ENCODE peak calls at places on chromosomes 11 and 22, in six cellular contexts. M is A549, E is HCT116, P is K562, L is GM12878, K is HepG2. Z is an unnamed sample.

GRCh38 chr11:76653674-76654309 is 16.8 kb downstream of the LRRC32 start:
- DNase-seq in K (no peak), E (no peak), L (no peak), M (no peak), P (no peak), Z (no peak)

GRCh38 chr11:45108070-45109064 is 38.1 kb upstream of the PRDM11 start:
- DNase-seq in P (no peak), L (no peak), K (no peak), M (no peak), E (no peak), Z (no peak)

GRCh38 chr11:64960719-64961118 is 11.2 kb downstream of the MAJIN start:
- DNase-seq in K (peak; percentile 9), E (no peak), M (no peak), L (no peak), P (peak; percentile 30), Z (peak; percentile 54)

GRCh38 chr11:44018127-44018521 is 29.7 kb upstream of the ACCSL start:
- DNase-seq in P (no peak), E (no peak), L (no peak), K (no peak), M (no peak), Z (no peak)

GRCh38 chr22:24429411-24430365 is 2.3 kb downstream of the ADORA2A start:
- DNase-seq in L (no peak), M (no peak), P (no peak), E (no peak), K (no peak), Z (peak; percentile 68)

GRCh38 chr11:118060879-118061278 is 16.0 kb upstream of the TMPRSS4 start:
- DNase-seq in E (no peak), L (no peak), P (peak; percentile 62), M (no peak), K (no peak), Z (no peak)

GRCh38 chr22:43308451-43309235 is 34.5 kb downstream of the SCUBE1 start:
- DNase-seq in L (no peak), M (no peak), K (no peak), E (no peak), P (no peak), Z (no peak)

GRCh38 chr11:126519653-126520573 is 164.4 kb downstream of the ST3GAL4 start:
- DNase-seq in L (no peak), K (no peak), M (no peak), E (no peak), P (no peak), Z (peak; percentile 53)

GRCh38 chr11:111429066-111429506 is 50.0 kb upstream of the POU2AF1 start:
- DNase-seq in M (no peak), K (peak; percentile 64), E (peak; percentile 39), P (peak; percentile 68), L (no peak), Z (peak; percentile 42)
- TF ChIP-seq REST in M (no peak), K (no peak), E (no peak), P (no peak), L (no peak), Z (no peak)

GRCh38 chr11:115926601-115927000 is 422.4 kb upstream of the CADM1 start:
- DNase-seq in E (no peak), K (no peak), L (no peak), M (no peak), P (no peak), Z (no peak)

GRCh38 chr11:115925568-115925904 is 421.3 kb upstream of the CADM1 start:
- DNase-seq in K (no peak), E (no peak), L (no peak), P (no peak), M (no peak), Z (no peak)

GRCh38 chr11:115927823-115928329 is 423.7 kb upstream of the CADM1 start:
- DNase-seq in E (no peak), L (peak; percentile 87), K (no peak), P (no peak), M (no peak), Z (no peak)

GRCh38 chr11:115926090-115926489 is 421.9 kb upstream of the CADM1 start:
- DNase-seq in M (no peak), K (no peak), P (no peak), L (no peak), E (no peak), Z (no peak)

DNA sequence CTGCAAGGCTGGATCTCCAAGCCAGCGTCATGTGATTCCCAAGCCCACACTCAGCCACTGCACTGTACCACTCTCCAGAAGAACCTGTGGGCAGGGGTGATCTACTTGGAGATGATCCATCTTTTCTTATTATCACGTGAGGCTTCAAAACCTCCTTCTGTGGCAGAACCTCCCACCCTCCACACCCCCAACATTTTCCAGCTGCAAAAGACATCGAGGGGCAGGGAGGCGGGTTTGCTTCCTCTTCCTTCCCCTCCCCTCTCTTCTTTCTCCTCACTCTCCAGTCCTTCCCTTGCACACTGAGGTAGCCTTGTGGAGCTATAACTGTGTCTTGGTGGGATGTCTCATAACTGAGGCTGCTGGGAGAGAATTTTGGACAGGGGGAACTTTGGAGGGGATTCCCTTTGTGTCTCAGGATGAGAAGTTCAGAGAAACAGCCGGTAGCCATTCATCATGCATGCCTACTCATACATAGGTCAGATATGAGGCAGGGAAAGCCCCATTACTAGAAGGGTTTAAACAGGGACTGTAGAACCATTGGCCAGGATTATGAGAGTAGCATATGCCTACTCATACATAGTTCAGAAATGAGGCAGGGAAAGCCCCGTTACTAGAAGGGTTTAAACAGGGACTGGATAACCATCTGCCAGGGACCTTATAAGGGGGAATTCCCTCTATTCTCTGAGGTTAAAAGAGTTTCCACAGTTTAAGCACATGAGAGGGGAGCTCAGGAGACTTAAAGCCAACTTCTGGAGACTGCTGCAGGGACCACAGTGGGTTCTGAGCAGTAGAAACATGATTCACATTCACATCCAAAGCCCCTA is 420.7 kb upstream of the CADM1 start:
- DNase-seq in K (no peak), L (peak; percentile 99), E (no peak), M (no peak), P (no peak), Z (no peak)
- TF ChIP-seq MAX in K (no peak), L (peak; percentile 22), E (no peak), M (no peak), P (no peak), Z (no peak)

DNA sequence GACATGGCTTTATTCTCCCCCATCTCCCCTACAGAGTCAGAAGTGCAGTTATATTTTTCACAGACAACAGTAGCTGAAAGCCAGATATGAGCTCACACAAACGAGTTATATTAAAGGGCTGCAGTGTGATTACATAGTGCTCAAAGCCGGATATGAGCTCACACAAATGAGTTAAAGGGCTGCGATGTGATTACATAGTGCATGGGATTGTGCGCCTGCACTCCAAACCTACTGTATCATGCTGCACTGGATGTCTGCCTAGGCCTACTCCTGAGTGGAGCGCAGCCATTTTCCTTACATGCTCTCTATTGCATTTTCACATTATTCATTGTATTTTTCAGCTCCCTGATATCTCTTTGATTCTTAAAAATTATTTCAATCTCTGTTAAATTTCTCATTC is 414.6 kb upstream of the LARGE1 start:
- DNase-seq in E (no peak), P (no peak), K (no peak), L (no peak), M (no peak), Z (no peak)
- H3K27ac ChIP-seq in E (no peak overlapping the region), P (no peak overlapping the region), K (no peak overlapping the region), L (no peak overlapping the region), M (no peak overlapping the region), Z (no peak overlapping the region)

GRCh38 chr22:44805663-44806062 is 53.3 kb downstream of the ARHGAP8 start:
- DNase-seq in L (no peak), E (no peak), P (no peak), M (no peak), K (no peak), Z (no peak)
- TF ChIP-seq REST in L (no peak), E (no peak), P (no peak), M (no peak), K (no peak), Z (no peak)

GRCh38 chr11:132125855-132126841 is 755.7 kb downstream of the NTM start:
- DNase-seq in M (no peak), K (no peak), P (no peak), L (no peak), E (no peak), Z (peak; percentile 48)

GRCh38 chr11:132123449-132123848 is 753.0 kb downstream of the NTM start:
- DNase-seq in K (no peak), E (no peak), L (no peak), P (no peak), M (no peak), Z (no peak)

GRCh38 chr11:132126973-132127900 is 756.8 kb downstream of the NTM start:
- DNase-seq in L (no peak), K (peak; percentile 3), E (no peak), M (no peak), P (no peak), Z (peak; percentile 66)

GRCh38 chr11:132122701-132123100 is 752.3 kb downstream of the NTM start:
- DNase-seq in K (no peak), M (no peak), P (no peak), E (no peak), L (no peak), Z (no peak)

DNA sequence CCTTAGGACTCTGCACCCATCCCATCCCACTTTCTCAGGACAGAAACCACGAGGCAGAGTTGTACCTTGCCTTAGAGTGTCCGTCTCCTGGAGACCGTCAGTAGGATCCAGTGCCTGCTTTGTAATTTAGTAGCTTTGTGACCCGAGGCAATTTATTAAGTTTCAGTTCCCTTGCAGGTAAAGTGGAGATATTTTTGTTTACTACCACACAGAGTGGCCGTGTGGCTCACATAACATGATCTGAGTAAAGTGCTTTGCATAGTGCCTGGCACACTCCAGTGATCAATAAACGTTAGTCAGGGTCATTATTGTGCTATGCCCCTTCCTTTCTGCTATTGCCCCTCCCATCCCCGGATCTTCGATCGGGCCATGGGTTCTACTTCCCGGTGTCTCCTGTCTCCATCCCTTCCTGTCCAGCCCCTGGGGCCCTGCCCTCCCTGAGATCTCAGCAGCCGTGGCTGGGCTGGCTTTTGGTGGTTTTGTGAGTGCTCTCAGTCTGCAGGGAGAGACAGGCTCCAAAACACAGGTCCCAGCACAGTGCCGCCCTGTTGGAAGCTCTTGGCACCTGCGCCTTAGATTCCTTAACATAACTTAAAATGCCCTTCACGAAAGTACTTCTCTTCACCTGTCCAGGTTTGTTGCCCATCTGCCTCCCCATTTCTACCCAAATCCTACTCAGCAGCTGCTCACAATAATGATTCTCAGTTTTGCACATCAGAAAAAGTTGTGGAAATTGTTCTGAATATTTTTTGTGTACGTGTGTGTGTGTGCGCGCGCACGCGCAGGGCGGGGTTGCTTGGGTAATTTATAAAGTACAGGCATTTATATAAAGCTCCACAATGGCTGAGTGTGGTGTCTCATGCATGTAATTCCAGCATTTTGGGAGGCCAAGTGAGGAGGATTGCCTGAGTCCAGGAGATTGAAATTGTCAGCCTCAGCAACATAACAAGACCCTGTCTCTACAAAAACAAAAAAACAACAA is 753.7 kb downstream of the NTM start:
- DNase-seq in M (no peak), L (peak; percentile 28), E (no peak), K (no peak), P (no peak), Z (no peak)
- TF ChIP-seq MAX in M (no peak), L (no peak), E (no peak), K (no peak), P (no peak), Z (no peak)

GRCh38 chr11:33701302-33701701 is 676 bp upstream of the C11orf91 start:
- DNase-seq in E (no peak), M (no peak), L (no peak), K (no peak), P (no peak), Z (no peak)
- H3K27ac ChIP-seq in E (peak overlapping the region; percentile 23), M (peak overlapping the region; percentile 89), L (no peak overlapping the region), K (peak overlapping the region; percentile 75), P (no peak overlapping the region), Z (peak overlapping the region; percentile 93)

DNA sequence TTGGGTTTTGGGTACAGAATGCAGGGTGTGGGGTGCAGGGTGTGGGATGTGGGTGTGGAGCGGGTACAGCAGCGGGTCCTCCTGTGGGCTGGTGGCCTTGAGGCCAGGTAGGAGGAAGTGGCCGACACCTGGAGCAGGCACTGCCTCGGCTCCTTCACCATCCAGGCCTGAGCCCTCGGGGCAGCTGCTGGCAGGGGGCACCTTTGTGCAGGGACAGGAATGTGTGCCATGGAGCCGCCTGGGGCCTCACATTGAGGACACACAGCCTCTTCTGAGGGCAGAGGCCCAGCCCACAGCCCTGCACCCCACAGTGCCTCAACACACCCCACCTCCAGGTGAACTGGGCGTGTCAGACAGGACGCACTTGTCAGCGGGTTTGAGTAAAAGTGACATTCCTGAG is 984.0 kb downstream of the BRD1 start:
- DNase-seq in M (no peak), L (no peak), E (no peak), K (no peak), P (no peak), Z (no peak)
- TF ChIP-seq REST in M (no peak), L (no peak), E (no peak), K (no peak), P (no peak), Z (no peak)